ENCODE peak calls at places on chromosomes 1 and 21, in six cellular contexts. B is stromal cell of bone marrow; K is epithelial cell of esophagus; M is frontal cortex; L is activated CD8-positive, alpha-beta memory T cell treated with anti-CD3 and anti-CD28 coated beads, Interleukin-2, amount 50 U/mL, for 48 hours; W is HFFc6. O is an unnamed sample.

GRCh38 chr1:226082959-226083302 is 20.4 kb downstream of the H3-3A start:
- DNase-seq in B (no peak), K (no peak), M (no peak), L (peak), W (peak), O (no peak)

GRCh38 chr1:168243636-168244212 is 17.9 kb downstream of the SFT2D2 start:
- DNase-seq in B (no peak), K (no peak), M (no peak), L (no peak), W (no peak), O (no peak)

GRCh38 chr1:30787856-30788495 is 30.4 kb upstream of the LAPTM5 start:
- DNase-seq in B (no peak), K (no peak), M (no peak), L (no peak), W (no peak), O (no peak)

GRCh38 chr1:177950506-177950905 is 19.4 kb downstream of the SEC16B start:
- DNase-seq in B (no peak), K (no peak), M (no peak), L (no peak), W (no peak), O (no peak)

GRCh38 chr1:42893064-42893463 is 46.7 kb downstream of the ZNF691 start:
- DNase-seq in B (no peak), K (no peak), M (no peak), L (no peak), W (no peak), O (no peak)

GRCh38 chr21:15227919-15228318 is 163.1 kb upstream of the NRIP1 start:
- DNase-seq in B (no peak), K (no peak), M (no peak), L (no peak), W (no peak), O (no peak)

GRCh38 chr1:53957231-53957818 is 11.2 kb downstream of the LRRC42 start:
- DNase-seq in B (no peak), K (peak), M (no peak), L (no peak), W (peak), O (no peak)

GRCh38 chr1:112143871-112144441 is 154.5 kb upstream of the KCND3 start:
- DNase-seq in B (no peak), K (no peak), M (no peak), L (no peak), W (no peak), O (no peak)

GRCh38 chr1:67361646-67362045 is 54.0 kb downstream of the IL12RB2 start:
- DNase-seq in B (no peak), K (no peak), M (no peak), L (no peak), W (no peak), O (no peak)

GRCh38 chr1:100810360-100810759 is 84.3 kb downstream of the EXTL2 start:
- DNase-seq in B (no peak), K (peak), M (no peak), L (no peak), W (no peak), O (no peak)

GRCh38 chr1:90841477-90841876 is 124.4 kb upstream of the BARHL2 start:
- DNase-seq in B (no peak), K (no peak), M (no peak), L (no peak), W (no peak), O (no peak)

GRCh38 chr1:77234943-77235342 is 15.7 kb upstream of the PIGK start:
- DNase-seq in B (no peak), K (no peak), M (no peak), L (no peak), W (no peak), O (no peak)

GRCh38 chr1:83512371-83513004 is 486.4 kb downstream of the TTLL7 start:
- DNase-seq in B (no peak), K (no peak), M (no peak), L (no peak), W (no peak), O (no peak)

GRCh38 chr1:24277420-24278169 is 41.6 kb upstream of the GRHL3 start:
- DNase-seq in B (peak), K (peak), M (no peak), L (no peak), W (peak), O (no peak)

GRCh38 chr1:222093518-222093917 is 351.6 kb upstream of the DUSP10 start:
- DNase-seq in B (no peak), K (no peak), M (no peak), L (no peak), W (no peak), O (no peak)

GRCh38 chr1:43005460-43006351 is 47.0 kb upstream of the SLC2A1 start:
- DNase-seq in B (no peak), K (no peak), M (no peak), L (no peak), W (no peak), O (no peak)

GRCh38 chr1:53334312-53334711 is 6.4 kb upstream of the LRP8 start:
- DNase-seq in B (no peak), K (no peak), M (no peak), L (peak), W (no peak), O (no peak)

O was measured in Panc1.